ENCODE peak calls at places on chromosomes 5 and 9, in four cellular contexts. M is fibroblast of the conjunctiva, H is MCF 10A, L is GM04504. P is an unnamed sample.

GRCh38 chr9:20304001-20304400 is 318.3 kb downstream of the MLLT3 start:
- DNase-seq in M (no peak), H (no peak), L (no peak), P (no peak)

GRCh38 chr9:97570899-97571298 is 62.3 kb downstream of the TSTD2 start:
- DNase-seq in M (no peak), H (no peak), L (no peak), P (no peak)

GRCh38 chr9:131833906-131834305 is 94.0 kb upstream of the RAPGEF1 start:
- DNase-seq in M (no peak), H (no peak), L (no peak), P (no peak)

GRCh38 chr9:92234503-92234902 is 59.0 kb downstream of the IARS1 start:
- DNase-seq in M (no peak), H (no peak), L (no peak), P (no peak)

GRCh38 chr9:98222885-98223640 is 30.6 kb upstream of the CORO2A start:
- DNase-seq in M (peak; percentile 87), H (peak; percentile 99), L (peak; percentile 99), P (no peak)

GRCh38 chr9:92657296-92658094 is 12.4 kb downstream of the IPPK start:
- DNase-seq in M (no peak), H (peak; percentile 49), L (no peak), P (no peak)

GRCh38 chr5:446864-447263 is 3.9 kb downstream of the EXOC3 start:
- DNase-seq in M (peak; percentile 17), H (peak; percentile 52), L (no peak), P (no peak)

GRCh38 chr5:56319281-56320242 is 86.4 kb upstream of the ANKRD55 start:
- DNase-seq in M (no peak), H (peak; percentile 99), L (no peak), P (no peak)

GRCh38 chr9:121686930-121687541 is 35.6 kb downstream of the DAB2IP start:
- DNase-seq in M (peak; percentile 43), H (peak; percentile 70), L (no peak), P (peak; percentile 32)

GRCh38 chr5:37739817-37740261 is 100.0 kb downstream of the GDNF start:
- DNase-seq in M (peak; percentile 72), H (peak; percentile 60), L (no peak), P (no peak)

GRCh38 chr5:149576021-149576420 is 5.3 kb upstream of the ARHGEF37 start:
- DNase-seq in M (no peak), H (no peak), L (no peak), P (no peak)

GRCh38 chr9:128175102-128175563 is 15.1 kb downstream of the BBLN start:
- DNase-seq in M (peak; percentile 26), H (no peak), L (no peak), P (no peak)

GRCh38 chr5:64838803-64839202 is 70.1 kb downstream of the CWC27 start:
- DNase-seq in M (no peak), H (no peak), L (no peak), P (no peak)